ENCODE peak calls at places on chromosome 3, in nine cellular contexts. Z is activated T-cell treated with anti-CD3 and anti-CD28 coated beads, Interleukin-2, amount 50 U/mL, for 1 hour; U is T47D; F is activated gamma-delta T cell treated with Interleukin-2 at 50 U/mL for 16 hours; Q is EL; P is body of pancreas; W is myocyte; O is AG20443; L is midbrain. V is an unnamed sample.

GRCh38 chr3:158991146-158991705 is 189.4 kb downstream of the MFSD1 start:
- DNase-seq in Z (no peak), U (peak), F (no peak), Q (no peak), P (peak), W (no peak), O (no peak), L (no peak), V (peak)

GRCh38 chr3:146313411-146314111 is 62.7 kb upstream of the PLSCR4 start:
- DNase-seq in Z (no peak), U (no peak), F (no peak), Q (peak), P (no peak), W (peak), O (peak), L (no peak), V (no peak)

GRCh38 chr3:22089284-22089683 is 338.3 kb upstream of the ZNF385D start:
- DNase-seq in Z (no peak), U (peak), F (no peak), Q (peak), P (peak), W (peak), O (peak), L (peak), V (peak)

GRCh38 chr3:115254492-115255196 is 107.6 kb upstream of the ZBTB20 start:
- DNase-seq in Z (no peak), U (peak), F (no peak), Q (no peak), P (no peak), W (no peak), O (no peak), L (no peak), V (no peak)

GRCh38 chr3:38157562-38157961 is 7.8 kb upstream of the OXSR1 start:
- DNase-seq in Z (no peak), U (peak), F (no peak), Q (no peak), P (no peak), W (no peak), O (no peak), L (no peak), V (peak)

GRCh38 chr3:47406762-47407149 is 25.9 kb downstream of the PTPN23 start:
- DNase-seq in Z (no peak), U (no peak), F (no peak), Q (no peak), P (no peak), W (no peak), O (peak), L (no peak), V (no peak)

GRCh38 chr3:120852412-120852811 is 55.6 kb upstream of the STXBP5L start:
- DNase-seq in Z (no peak), U (no peak), F (no peak), Q (no peak), P (no peak), W (no peak), O (no peak), L (no peak), V (no peak)

GRCh38 chr3:35929158-35929557 is 289.8 kb downstream of the ARPP21 start:
- DNase-seq in Z (no peak), U (no peak), F (no peak), Q (peak), P (no peak), W (no peak), O (no peak), L (no peak), V (no peak)

GRCh38 chr3:123272547-123272946 is 70.8 kb downstream of the SEC22A start:
- DNase-seq in Z (no peak), U (no peak), F (no peak), Q (peak), P (no peak), W (peak), O (peak), L (no peak), V (no peak)

GRCh38 chr3:187713504-187713903 is 11.1 kb upstream of the RTP2 start:
- DNase-seq in Z (no peak), U (peak), F (no peak), Q (peak), P (no peak), W (no peak), O (no peak), L (no peak), V (no peak)

GRCh38 chr3:105526349-105527111 is 159.8 kb downstream of the ALCAM start:
- DNase-seq in Z (no peak), U (no peak), F (no peak), Q (peak), P (no peak), W (no peak), O (no peak), L (peak), V (no peak)

GRCh38 chr3:44969779-44970178 is 6.2 kb downstream of the ZDHHC3 start:
- DNase-seq in Z (no peak), U (no peak), F (no peak), Q (no peak), P (no peak), W (no peak), O (no peak), L (no peak), V (no peak)

GRCh38 chr3:14358426-14359211 is 43.8 kb upstream of the SLC6A6 start:
- DNase-seq in Z (no peak), U (peak), F (no peak), Q (no peak), P (peak), W (no peak), O (peak), L (no peak), V (peak)

GRCh38 chr3:120908030-120908802 is at the start of gene STXBP5L:
- DNase-seq in Z (peak), U (peak), F (no peak), Q (peak), P (peak), W (peak), O (peak), L (peak), V (peak)

GRCh38 chr3:115632026-115632425 is 8.7 kb downstream of the GAP43 start:
- DNase-seq in Z (no peak), U (no peak), F (no peak), Q (no peak), P (no peak), W (no peak), O (no peak), L (no peak), V (no peak)

GRCh38 chr3:71039332-71039731 is 544.2 kb downstream of the FOXP1 start:
- DNase-seq in Z (no peak), U (no peak), F (no peak), Q (no peak), P (no peak), W (no peak), O (no peak), L (no peak), V (no peak)

GRCh38 chr3:131712662-131713061 is 209.9 kb upstream of the MRPL3 start:
- DNase-seq in Z (no peak), U (no peak), F (no peak), Q (no peak), P (no peak), W (no peak), O (no peak), L (no peak), V (no peak)

GRCh38 chr3:186821429-186822367 is 15.4 kb upstream of the RFC4 start:
- DNase-seq in Z (no peak), U (peak), F (no peak), Q (peak), P (no peak), W (peak), O (peak), L (peak), V (peak)

GRCh38 chr3:18370672-18371071 is 54.5 kb downstream of the SATB1 start:
- DNase-seq in Z (no peak), U (no peak), F (no peak), Q (no peak), P (no peak), W (no peak), O (no peak), L (peak), V (no peak)

GRCh38 chr3:106068795-106069194 is 200.0 kb upstream of the CBLB start:
- DNase-seq in Z (no peak), U (no peak), F (no peak), Q (no peak), P (no peak), W (peak), O (peak), L (no peak), V (no peak)

GRCh38 chr3:39154323-39155021 is 1.1 kb upstream of the CSRNP1 start:
- DNase-seq in Z (no peak), U (peak), F (no peak), Q (peak), P (peak), W (no peak), O (no peak), L (no peak), V (peak)

GRCh38 chr3:46076606-46077005 is 49.3 kb upstream of the XCR1 start:
- DNase-seq in Z (no peak), U (peak), F (no peak), Q (peak), P (no peak), W (peak), O (peak), L (peak), V (no peak)

GRCh38 chr3:119562307-119562961 is 3.0 kb upstream of the CD80 start:
- DNase-seq in Z (peak), U (no peak), F (no peak), Q (no peak), P (no peak), W (peak), O (no peak), L (no peak), V (no peak)

GRCh38 chr3:127264292-127264691 is 23.6 kb downstream of the PRR20G start:
- DNase-seq in Z (no peak), U (peak), F (no peak), Q (peak), P (no peak), W (no peak), O (peak), L (no peak), V (no peak)

GRCh38 chr3:18898911-18899310 is 249.4 kb upstream of the KCNH8 start:
- DNase-seq in Z (no peak), U (no peak), F (no peak), Q (no peak), P (no peak), W (no peak), O (no peak), L (peak), V (no peak)

GRCh38 chr3:58637509-58637908 is 29.1 kb downstream of the FAM3D start:
- DNase-seq in Z (no peak), U (no peak), F (no peak), Q (no peak), P (no peak), W (no peak), O (no peak), L (no peak), V (no peak)

GRCh38 chr3:188362405-188362831 is 208.5 kb downstream of the LPP start:
- DNase-seq in Z (no peak), U (peak), F (no peak), Q (peak), P (no peak), W (peak), O (peak), L (no peak), V (peak)

GRCh38 chr3:107446706-107447105 is 69.5 kb downstream of the CCDC54 start:
- DNase-seq in Z (no peak), U (no peak), F (no peak), Q (no peak), P (no peak), W (no peak), O (no peak), L (no peak), V (no peak)

GRCh38 chr3:142976621-142977398 is 13.3 kb upstream of the PAQR9 start:
- DNase-seq in Z (no peak), U (peak), F (no peak), Q (peak), P (peak), W (peak), O (peak), L (peak), V (peak)

GRCh38 chr3:184334470-184335158 is 2.8 kb upstream of the FAM131A start:
- DNase-seq in Z (peak), U (peak), F (peak), Q (peak), P (no peak), W (peak), O (no peak), L (no peak), V (peak)

GRCh38 chr3:149388001-149388435 is 10.6 kb upstream of the TM4SF1 start:
- DNase-seq in Z (no peak), U (peak), F (no peak), Q (peak), P (no peak), W (no peak), O (peak), L (no peak), V (peak)

GRCh38 chr3:29763115-29763514 is 482.2 kb downstream of the RBMS3 start:
- DNase-seq in Z (no peak), U (no peak), F (no peak), Q (no peak), P (no peak), W (peak), O (no peak), L (no peak), V (no peak)

GRCh38 chr3:89300519-89300918 is 193.1 kb downstream of the EPHA3 start:
- DNase-seq in Z (no peak), U (no peak), F (no peak), Q (no peak), P (no peak), W (no peak), O (no peak), L (no peak), V (no peak)

V was measured in hepatocyte.